ENCODE peak calls at places on chromosomes 6 and 20, in ten cellular contexts. One of them, this sample, is unnamed.
A peak's percentile ranks its signal among the peaks of the same experiment; 100 is the strongest.

GRCh38 chr6:27500177-27500576 is 27.3 kb upstream of the ZNF184 start:
- DNase-seq in sigmoid colon: no peak
- DNase-seq in suprapubic skin: no peak
- DNase-seq in ovary: no peak
- DNase-seq in spleen: no peak
- DNase-seq in A549: no peak
- DNase-seq in HCT116: no peak
- DNase-seq in transverse colon: no peak
- DNase-seq in NB4: no peak
- DNase-seq in heart left ventricle: no peak
- DNase-seq in this sample: peak; percentile 54

GRCh38 chr6:50128420-50129005 is 78.8 kb upstream of the DEFB112 start:
- DNase-seq in heart left ventricle: no peak
- DNase-seq in NB4: peak; percentile 29
- DNase-seq in A549: no peak
- DNase-seq in spleen: no peak
- DNase-seq in transverse colon: no peak
- DNase-seq in suprapubic skin: no peak
- DNase-seq in ovary: no peak
- DNase-seq in HCT116: no peak
- DNase-seq in sigmoid colon: no peak
- DNase-seq in this sample: no peak

GRCh38 chr6:159077123-159077522 is 32.3 kb upstream of the TAGAP start:
- DNase-seq in transverse colon: no peak
- DNase-seq in suprapubic skin: no peak
- DNase-seq in sigmoid colon: no peak
- DNase-seq in ovary: no peak
- DNase-seq in A549: no peak
- DNase-seq in spleen: no peak
- DNase-seq in HCT116: no peak
- DNase-seq in NB4: peak; percentile 63
- DNase-seq in heart left ventricle: no peak
- DNase-seq in this sample: no peak

GRCh38 chr6:1222426-1223311 is 89.2 kb upstream of the FOXQ1 start:
- DNase-seq in suprapubic skin: no peak
- DNase-seq in spleen: no peak
- DNase-seq in transverse colon: no peak
- DNase-seq in HCT116: no peak
- DNase-seq in ovary: no peak
- DNase-seq in A549: no peak
- DNase-seq in heart left ventricle: peak; percentile 56
- DNase-seq in NB4: no peak
- DNase-seq in sigmoid colon: no peak
- DNase-seq in this sample: no peak

GRCh38 chr20:48776306-48776705 is 51.5 kb downstream of the PREX1 start:
- DNase-seq in suprapubic skin: no peak
- DNase-seq in sigmoid colon: no peak
- DNase-seq in ovary: no peak
- DNase-seq in transverse colon: no peak
- DNase-seq in spleen: peak; percentile 75
- DNase-seq in heart left ventricle: no peak
- DNase-seq in NB4: no peak
- DNase-seq in A549: no peak
- DNase-seq in HCT116: no peak
- DNase-seq in this sample: no peak

GRCh38 chr6:98146656-98147055 is 687.7 kb upstream of the POU3F2 start:
- DNase-seq in ovary: no peak
- DNase-seq in NB4: no peak
- DNase-seq in HCT116: no peak
- DNase-seq in heart left ventricle: no peak
- DNase-seq in transverse colon: no peak
- DNase-seq in A549: no peak
- DNase-seq in suprapubic skin: no peak
- DNase-seq in spleen: no peak
- DNase-seq in sigmoid colon: no peak
- DNase-seq in this sample: no peak

GRCh38 chr20:53097371-53097770 is 125.2 kb downstream of the TSHZ2 start:
- DNase-seq in spleen: no peak
- DNase-seq in ovary: no peak
- DNase-seq in suprapubic skin: no peak
- DNase-seq in HCT116: no peak
- DNase-seq in NB4: no peak
- DNase-seq in heart left ventricle: no peak
- DNase-seq in A549: no peak
- DNase-seq in sigmoid colon: no peak
- DNase-seq in transverse colon: no peak
- DNase-seq in this sample: no peak

GRCh38 chr20:59787186-59787890 is 146.1 kb downstream of the SYCP2 start:
- DNase-seq in NB4: peak; percentile 72
- DNase-seq in ovary: no peak
- DNase-seq in suprapubic skin: peak; percentile 32
- DNase-seq in HCT116: no peak
- DNase-seq in sigmoid colon: no peak
- DNase-seq in spleen: no peak
- DNase-seq in A549: no peak
- DNase-seq in transverse colon: no peak
- DNase-seq in heart left ventricle: peak; percentile 7
- DNase-seq in this sample: no peak

GRCh38 chr20:39967806-39968205 is 721.2 kb downstream of the MAFB start:
- DNase-seq in ovary: no peak
- DNase-seq in A549: no peak
- DNase-seq in sigmoid colon: no peak
- DNase-seq in HCT116: no peak
- DNase-seq in spleen: no peak
- DNase-seq in suprapubic skin: no peak
- DNase-seq in heart left ventricle: no peak
- DNase-seq in NB4: no peak
- DNase-seq in transverse colon: no peak
- DNase-seq in this sample: no peak

GRCh38 chr20:47232518-47232917 is 124.0 kb downstream of the ZMYND8 start:
- DNase-seq in sigmoid colon: no peak
- DNase-seq in HCT116: no peak
- DNase-seq in ovary: no peak
- DNase-seq in heart left ventricle: no peak
- DNase-seq in NB4: no peak
- DNase-seq in suprapubic skin: no peak
- DNase-seq in spleen: no peak
- DNase-seq in A549: no peak
- DNase-seq in transverse colon: no peak
- DNase-seq in this sample: no peak

GRCh38 chr20:56805966-56806365 is 176.9 kb downstream of the TFAP2C start:
- DNase-seq in A549: no peak
- DNase-seq in ovary: no peak
- DNase-seq in heart left ventricle: no peak
- DNase-seq in NB4: no peak
- DNase-seq in sigmoid colon: no peak
- DNase-seq in spleen: no peak
- DNase-seq in HCT116: no peak
- DNase-seq in transverse colon: no peak
- DNase-seq in suprapubic skin: no peak
- DNase-seq in this sample: no peak

GRCh38 chr6:23483896-23484295 is 642.1 kb upstream of the NRSN1 start:
- DNase-seq in spleen: no peak
- DNase-seq in suprapubic skin: no peak
- DNase-seq in heart left ventricle: no peak
- DNase-seq in sigmoid colon: no peak
- DNase-seq in HCT116: no peak
- DNase-seq in A549: no peak
- DNase-seq in NB4: no peak
- DNase-seq in transverse colon: no peak
- DNase-seq in ovary: no peak
- DNase-seq in this sample: no peak

DNA sequence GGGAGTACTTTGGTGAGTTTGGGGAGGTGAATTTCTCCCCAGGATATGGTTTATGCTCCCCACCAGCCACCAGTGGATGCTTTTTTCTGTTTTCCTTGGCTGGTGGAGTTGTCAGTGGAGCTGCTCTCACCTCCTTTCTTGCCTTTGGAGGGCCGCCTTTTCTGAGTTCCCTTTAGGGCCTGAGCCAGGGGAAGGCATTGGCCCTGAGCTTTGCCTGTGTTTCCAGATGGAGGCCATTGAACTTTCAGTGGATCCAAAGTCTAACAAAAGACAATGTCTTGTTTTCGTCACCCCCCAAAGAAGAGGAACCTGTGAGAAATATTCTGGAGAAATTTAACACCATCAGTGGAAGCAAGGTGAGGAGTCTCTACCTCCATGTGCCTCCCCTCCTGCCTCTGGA is 4.4 kb upstream of the TMEM14A start:
- DNase-seq in spleen: no peak
- DNase-seq in heart left ventricle: no peak
- DNase-seq in suprapubic skin: no peak
- DNase-seq in NB4: no peak
- DNase-seq in transverse colon: no peak
- DNase-seq in sigmoid colon: no peak
- DNase-seq in A549: no peak
- DNase-seq in ovary: no peak
- DNase-seq in HCT116: no peak
- DNase-seq in this sample: no peak
- H3K4me3 ChIP-seq in spleen: no peak overlapping the region
- H3K4me3 ChIP-seq in heart left ventricle: no peak overlapping the region
- H3K4me3 ChIP-seq in suprapubic skin: no peak overlapping the region
- H3K4me3 ChIP-seq in NB4: no peak overlapping the region
- H3K4me3 ChIP-seq in transverse colon: no peak overlapping the region
- H3K4me3 ChIP-seq in sigmoid colon: no peak overlapping the region
- H3K4me3 ChIP-seq in A549: no peak overlapping the region
- H3K4me3 ChIP-seq in ovary: no peak overlapping the region
- H3K4me3 ChIP-seq in HCT116: no peak overlapping the region
- H3K4me3 ChIP-seq in this sample: no peak overlapping the region

GRCh38 chr6:151409679-151410078 is 18.3 kb upstream of the ZBTB2 start:
- DNase-seq in A549: no peak
- DNase-seq in spleen: no peak
- DNase-seq in transverse colon: no peak
- DNase-seq in NB4: no peak
- DNase-seq in HCT116: no peak
- DNase-seq in heart left ventricle: no peak
- DNase-seq in ovary: no peak
- DNase-seq in suprapubic skin: no peak
- DNase-seq in sigmoid colon: no peak
- DNase-seq in this sample: no peak
- TF ChIP-seq POLR2A in A549: no peak
- TF ChIP-seq POLR2A in spleen: no peak
- TF ChIP-seq POLR2A in transverse colon: no peak
- TF ChIP-seq POLR2A in NB4: no peak
- TF ChIP-seq POLR2A in HCT116: no peak
- TF ChIP-seq POLR2A in heart left ventricle: no peak
- TF ChIP-seq POLR2A in ovary: no peak
- TF ChIP-seq POLR2A in suprapubic skin: no peak
- TF ChIP-seq POLR2A in sigmoid colon: no peak
- TF ChIP-seq POLR2A in this sample: no peak

GRCh38 chr6:156933201-156934053 is 156.2 kb downstream of the ARID1B start:
- DNase-seq in suprapubic skin: no peak
- DNase-seq in transverse colon: peak; percentile 76
- DNase-seq in sigmoid colon: no peak
- DNase-seq in NB4: peak; percentile 16
- DNase-seq in HCT116: no peak
- DNase-seq in spleen: no peak
- DNase-seq in heart left ventricle: no peak
- DNase-seq in A549: no peak
- DNase-seq in ovary: no peak
- DNase-seq in this sample: no peak
- TF ChIP-seq CTCF in suprapubic skin: no peak
- TF ChIP-seq CTCF in transverse colon: no peak
- TF ChIP-seq CTCF in sigmoid colon: no peak
- TF ChIP-seq CTCF in NB4: no peak
- TF ChIP-seq CTCF in HCT116: no peak
- TF ChIP-seq CTCF in spleen: no peak
- TF ChIP-seq CTCF in heart left ventricle: no peak
- TF ChIP-seq CTCF in A549: no peak
- TF ChIP-seq CTCF in ovary: no peak
- TF ChIP-seq CTCF in this sample: no peak

GRCh38 chr6:79526897-79527296 is 10.3 kb downstream of the LCA5 start:
- DNase-seq in sigmoid colon: no peak
- DNase-seq in NB4: no peak
- DNase-seq in spleen: no peak
- DNase-seq in A549: no peak
- DNase-seq in suprapubic skin: no peak
- DNase-seq in HCT116: no peak
- DNase-seq in ovary: no peak
- DNase-seq in heart left ventricle: no peak
- DNase-seq in transverse colon: no peak
- DNase-seq in this sample: no peak

GRCh38 chr6:79524065-79524464 is 13.2 kb downstream of the LCA5 start:
- DNase-seq in transverse colon: no peak
- DNase-seq in ovary: no peak
- DNase-seq in heart left ventricle: no peak
- DNase-seq in sigmoid colon: no peak
- DNase-seq in A549: no peak
- DNase-seq in HCT116: no peak
- DNase-seq in suprapubic skin: no peak
- DNase-seq in NB4: no peak
- DNase-seq in spleen: no peak
- DNase-seq in this sample: no peak

GRCh38 chr6:79520534-79520933 is 16.7 kb downstream of the LCA5 start:
- DNase-seq in suprapubic skin: no peak
- DNase-seq in NB4: no peak
- DNase-seq in transverse colon: no peak
- DNase-seq in heart left ventricle: no peak
- DNase-seq in HCT116: no peak
- DNase-seq in A549: no peak
- DNase-seq in sigmoid colon: no peak
- DNase-seq in spleen: no peak
- DNase-seq in ovary: no peak
- DNase-seq in this sample: no peak

GRCh38 chr6:79522609-79523008 is 14.6 kb downstream of the LCA5 start:
- DNase-seq in spleen: no peak
- DNase-seq in ovary: no peak
- DNase-seq in A549: no peak
- DNase-seq in suprapubic skin: no peak
- DNase-seq in transverse colon: no peak
- DNase-seq in NB4: no peak
- DNase-seq in heart left ventricle: no peak
- DNase-seq in HCT116: no peak
- DNase-seq in sigmoid colon: no peak
- DNase-seq in this sample: no peak

DNA sequence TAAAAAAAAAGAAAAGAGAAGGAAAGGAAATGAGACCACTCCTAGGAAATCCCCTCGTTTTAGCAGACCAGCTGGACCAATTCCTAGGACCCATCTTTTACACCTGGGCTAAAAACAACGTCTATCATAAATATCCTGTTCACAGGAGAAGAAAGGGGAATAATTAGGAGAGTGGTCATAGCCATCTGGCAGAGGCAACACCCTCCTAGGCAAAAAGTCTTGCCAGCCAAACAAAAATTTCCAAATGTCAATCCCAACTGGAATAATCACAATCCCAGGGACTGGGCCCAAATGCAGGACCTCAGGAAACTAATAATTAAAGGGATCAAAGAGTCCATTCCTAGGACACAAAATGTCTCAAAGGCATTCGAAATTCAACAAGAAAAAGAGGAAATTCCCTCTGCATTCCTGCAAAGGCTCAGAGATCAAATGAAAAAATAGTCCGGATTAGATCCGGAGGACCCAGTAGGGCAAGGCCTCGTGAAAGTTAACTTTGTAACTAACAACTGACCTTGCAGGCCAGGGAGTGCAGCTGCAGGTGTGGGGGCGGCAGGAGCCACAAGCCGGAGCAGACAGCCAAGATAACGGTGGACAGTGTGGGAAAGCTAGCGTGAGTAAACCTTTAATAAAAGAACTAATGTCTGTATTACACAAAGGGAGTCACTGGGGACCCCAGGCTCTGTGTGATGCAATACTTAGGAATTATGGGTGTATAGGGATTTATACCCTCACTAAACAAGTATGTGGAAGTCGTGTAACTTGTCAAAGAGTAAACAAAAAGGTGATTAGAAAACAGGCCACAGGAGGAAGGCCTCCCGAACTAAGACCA is 11.7 kb downstream of the LCA5 start:
- DNase-seq in spleen: no peak
- DNase-seq in NB4: no peak
- DNase-seq in transverse colon: no peak
- DNase-seq in suprapubic skin: no peak
- DNase-seq in ovary: no peak
- DNase-seq in heart left ventricle: peak; percentile 32
- DNase-seq in HCT116: no peak
- DNase-seq in sigmoid colon: no peak
- DNase-seq in A549: no peak
- DNase-seq in this sample: no peak
- H3K4me3 ChIP-seq in spleen: no peak overlapping the region
- H3K4me3 ChIP-seq in NB4: no peak overlapping the region
- H3K4me3 ChIP-seq in transverse colon: no peak overlapping the region
- H3K4me3 ChIP-seq in suprapubic skin: no peak overlapping the region
- H3K4me3 ChIP-seq in ovary: no peak overlapping the region
- H3K4me3 ChIP-seq in heart left ventricle: no peak overlapping the region
- H3K4me3 ChIP-seq in HCT116: no peak overlapping the region
- H3K4me3 ChIP-seq in sigmoid colon: no peak overlapping the region
- H3K4me3 ChIP-seq in A549: no peak overlapping the region
- H3K4me3 ChIP-seq in this sample: no peak overlapping the region

This sample was measured in lower leg skin.